ENCODE peak calls at places on chromosomes 13 and 19, in six cellular contexts. E, M, V, S, Z and H are unnamed samples.

GRCh38 chr13:106132216-106132615 is 403.2 kb downstream of the EFNB2 start:
- DNase-seq in E (no peak), M (no peak), V (no peak), S (peak; percentile 61), Z (no peak), H (peak; percentile 42)

GRCh38 chr13:32432856-32433255 is 4.9 kb upstream of the N4BP2L1 start:
- DNase-seq in E (no peak), M (no peak), V (no peak), S (no peak), Z (no peak), H (no peak)

GRCh38 chr19:41537789-41538188 is 38.2 kb upstream of the CEACAM21 start:
- DNase-seq in E (no peak), M (peak; percentile 48), V (no peak), S (no peak), Z (peak; percentile 36), H (no peak)

GRCh38 chr13:100363874-100364273 is 224.7 kb downstream of the GGACT start:
- DNase-seq in E (no peak), M (no peak), V (no peak), S (peak; percentile 67), Z (peak; percentile 24), H (peak; percentile 61)

GRCh38 chr13:34207872-34208271 is 389.9 kb downstream of the RFC3 start:
- DNase-seq in E (no peak), M (no peak), V (no peak), S (no peak), Z (no peak), H (no peak)

GRCh38 chr13:24539500-24540165 is 27.1 kb upstream of the PARP4 start:
- DNase-seq in E (no peak), M (no peak), V (no peak), S (no peak), Z (no peak), H (no peak)

GRCh38 chr13:102461302-102461701 is 59.5 kb upstream of the FGF14 start:
- DNase-seq in E (no peak), M (no peak), V (no peak), S (no peak), Z (no peak), H (no peak)

GRCh38 chr13:75135325-75135825 is 346.6 kb downstream of the TBC1D4 start:
- DNase-seq in E (no peak), M (no peak), V (no peak), S (peak; percentile 99), Z (peak; percentile 98), H (peak; percentile 99)

GRCh38 chr19:38737921-38738731 is 6.1 kb downstream of the CAPN12 start:
- DNase-seq in E (no peak), M (no peak), V (no peak), S (no peak), Z (no peak), H (no peak)

DNA sequence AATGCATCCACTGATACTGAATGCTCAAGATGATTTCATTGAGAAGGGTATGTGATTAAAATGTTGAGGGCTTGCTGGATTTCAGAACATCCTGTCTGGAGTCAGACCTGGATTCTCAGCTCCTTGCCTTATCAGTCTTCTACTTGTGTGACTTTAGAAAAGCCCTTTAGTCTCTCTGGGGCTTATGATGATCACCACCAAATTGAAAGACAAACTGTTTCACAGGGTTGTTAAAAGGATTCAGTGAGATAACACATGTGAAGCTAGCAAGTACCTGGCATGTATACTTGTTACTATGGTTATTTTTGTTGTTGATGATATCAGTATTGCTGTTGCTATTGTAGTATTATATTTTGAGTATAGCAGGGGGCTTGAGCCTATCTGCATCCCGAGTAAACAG is 118.5 kb downstream of the GPC6 start:
- DNase-seq in E (no peak), M (no peak), V (no peak), S (peak; percentile 19), Z (no peak), H (no peak)
- H3K27ac ChIP-seq in E (no peak overlapping the region), M (no peak overlapping the region), V (peak overlapping the region; percentile 6), S (no peak overlapping the region), Z (no peak overlapping the region), H (no peak overlapping the region)

GRCh38 chr13:77728265-77728966 is 30.9 kb downstream of the SLAIN1 start:
- DNase-seq in E (no peak), M (no peak), V (no peak), S (peak; percentile 1), Z (no peak), H (no peak)
- H3K4me3 ChIP-seq in E (no peak overlapping the region), M (no peak overlapping the region), V (no peak overlapping the region), S (no peak overlapping the region), Z (no peak overlapping the region), H (no peak overlapping the region)

DNA sequence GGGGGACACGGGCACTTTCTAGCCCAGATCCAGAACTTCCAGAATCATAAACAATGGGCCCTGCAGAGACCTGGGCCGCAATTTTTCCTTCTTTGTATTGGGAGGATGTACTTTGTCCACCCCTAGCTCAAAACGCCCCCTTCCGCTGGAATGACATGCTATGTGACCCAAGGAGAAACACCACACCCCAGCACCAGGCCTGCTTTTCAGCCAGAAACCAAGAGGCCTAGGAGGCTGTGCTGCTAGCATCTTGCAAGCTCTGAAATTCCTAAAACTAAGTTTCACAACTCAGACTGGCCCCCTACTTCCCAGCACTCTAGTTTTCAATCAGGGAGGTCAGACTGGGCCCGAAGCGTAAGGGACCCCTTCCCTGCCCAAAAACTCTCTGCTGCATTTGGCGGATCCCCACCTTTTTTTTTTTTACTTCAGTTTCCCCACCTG is 538 bp downstream of the LSM4 start:
- DNase-seq in E (no peak), M (peak; percentile 77), V (peak; percentile 81), S (peak; percentile 69), Z (peak; percentile 64), H (peak; percentile 60)
- TF ChIP-seq CTCF in E (no peak), M (peak; percentile 77), V (peak; percentile 48), S (peak; percentile 35), Z (peak; percentile 51), H (peak; percentile 14)

GRCh38 chr13:77306458-77306857 is 20.4 kb downstream of the MYCBP2 start:
- DNase-seq in E (no peak), M (no peak), V (no peak), S (no peak), Z (no peak), H (no peak)

GRCh38 chr13:77299587-77299986 is 27.3 kb downstream of the MYCBP2 start:
- DNase-seq in E (no peak), M (no peak), V (no peak), S (no peak), Z (no peak), H (no peak)

GRCh38 chr13:77298403-77298802 is 28.5 kb downstream of the MYCBP2 start:
- DNase-seq in E (no peak), M (no peak), V (no peak), S (no peak), Z (no peak), H (no peak)

GRCh38 chr13:77305276-77305675 is 21.6 kb downstream of the MYCBP2 start:
- DNase-seq in E (no peak), M (peak; percentile 19), V (no peak), S (no peak), Z (no peak), H (no peak)

GRCh38 chr13:77300176-77301141 is 26.4 kb downstream of the MYCBP2 start:
- DNase-seq in E (no peak), M (peak; percentile 35), V (no peak), S (peak; percentile 75), Z (peak; percentile 74), H (peak; percentile 68)
- H3K27ac ChIP-seq in E (no peak overlapping the region), M (peak overlapping the region; percentile 28), V (no peak overlapping the region), S (peak overlapping the region; percentile 48), Z (peak overlapping the region; percentile 69), H (peak overlapping the region; percentile 22)

DNA sequence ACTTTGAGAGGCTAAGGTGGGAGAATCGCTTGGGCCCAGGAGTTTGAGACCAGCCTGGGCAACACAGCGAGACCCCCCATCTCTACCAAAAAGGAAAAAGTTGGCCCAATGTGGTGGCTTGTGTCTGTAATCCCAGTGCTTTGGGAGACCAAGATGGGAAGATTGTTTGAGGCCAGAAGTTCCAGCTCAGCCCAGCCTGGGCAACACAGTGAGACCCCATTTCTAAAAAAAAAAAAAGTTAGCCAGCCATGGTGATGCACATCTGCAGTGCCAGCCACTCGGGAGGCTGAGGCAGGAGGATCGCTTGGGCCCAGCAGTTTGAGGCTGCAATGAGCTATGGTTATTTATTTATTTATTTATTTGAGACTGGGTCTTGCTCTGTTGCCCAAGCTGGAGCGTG is 41.3 kb downstream of the CYP4F22 start:
- DNase-seq in E (no peak), M (no peak), V (no peak), S (no peak), Z (no peak), H (no peak)
- H3K4me3 ChIP-seq in E (no peak overlapping the region), M (no peak overlapping the region), V (no peak overlapping the region), S (no peak overlapping the region), Z (no peak overlapping the region), H (no peak overlapping the region)

GRCh38 chr13:61030445-61030844 is 385.2 kb downstream of the PCDH20 start:
- DNase-seq in E (no peak), M (no peak), V (no peak), S (no peak), Z (no peak), H (no peak)

GRCh38 chr13:61024046-61024445 is 391.6 kb downstream of the PCDH20 start:
- DNase-seq in E (no peak), M (no peak), V (no peak), S (no peak), Z (no peak), H (no peak)

DNA sequence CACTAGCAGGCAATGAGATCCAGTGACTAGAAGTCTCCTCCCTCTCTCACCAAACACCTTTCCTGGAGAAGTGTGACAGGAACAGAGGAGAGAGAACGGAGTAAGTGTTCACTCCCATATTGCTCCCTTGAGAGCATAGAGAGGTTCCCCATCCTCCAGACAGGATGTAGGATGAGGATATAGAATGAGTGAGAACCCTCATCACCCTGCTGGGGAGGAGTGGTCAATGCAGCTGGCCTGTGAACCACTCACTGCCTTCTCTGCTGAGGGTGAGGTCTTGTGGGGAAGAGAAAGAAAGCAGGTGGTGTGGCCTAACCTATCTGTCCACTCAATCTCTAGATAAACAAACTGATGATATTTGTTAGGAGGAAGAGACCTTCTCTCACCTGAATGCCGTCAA is 386.6 kb downstream of the PCDH20 start:
- DNase-seq in E (no peak), M (no peak), V (no peak), S (no peak), Z (no peak), H (no peak)
- TF ChIP-seq CTCF in E (no peak), M (no peak), V (peak; percentile 28), S (no peak), Z (peak; percentile 20), H (no peak)

GRCh38 chr19:4053423-4054324 is 13.0 kb downstream of the ZBTB7A start:
- DNase-seq in E (no peak), M (no peak), V (no peak), S (peak; percentile 13), Z (no peak), H (no peak)
- H3K27ac ChIP-seq in E (peak overlapping the region; percentile 83), M (no peak overlapping the region), V (no peak overlapping the region), S (no peak overlapping the region), Z (no peak overlapping the region), H (no peak overlapping the region)